ENCODE peak calls at places on chromosomes 16 and 17, in seven cellular contexts. N, F, D, G, S, P and V are unnamed samples.

GRCh38 chr16:3945751-3946603 is 65.5 kb upstream of the CREBBP start:
- DNase-seq in N (peak), F (no peak), D (no peak), G (peak), S (no peak), P (peak), V (peak)

GRCh38 chr17:82772026-82772425 is 20.2 kb downstream of the TBCD start:
- DNase-seq in N (no peak), F (no peak), D (no peak), G (peak), S (no peak), P (no peak), V (peak)

GRCh38 chr16:14576069-14576468 is 54.0 kb downstream of the PARN start:
- DNase-seq in N (no peak), F (no peak), D (no peak), G (no peak), S (no peak), P (no peak), V (no peak)

GRCh38 chr17:57963149-57963511 is 7.9 kb upstream of the CUEDC1 start:
- DNase-seq in N (no peak), F (no peak), D (no peak), G (no peak), S (no peak), P (no peak), V (no peak)

GRCh38 chr17:81536299-81537290 is 8.4 kb downstream of the FSCN2 start:
- DNase-seq in N (no peak), F (no peak), D (no peak), G (no peak), S (no peak), P (no peak), V (no peak)

GRCh38 chr17:12089809-12090384 is 69.2 kb downstream of the MAP2K4 start:
- DNase-seq in N (no peak), F (no peak), D (no peak), G (peak), S (no peak), P (peak), V (peak)

GRCh38 chr17:76199466-76199865 is 40.8 kb downstream of the RNF157 start:
- DNase-seq in N (no peak), F (no peak), D (no peak), G (no peak), S (peak), P (no peak), V (no peak)

GRCh38 chr16:640614-641013 is 1.0 kb upstream of the MCRIP2 start:
- DNase-seq in N (no peak), F (no peak), D (no peak), G (no peak), S (no peak), P (no peak), V (no peak)

GRCh38 chr17:6088141-6088540 is 18.0 kb downstream of the WSCD1 start:
- DNase-seq in N (no peak), F (no peak), D (no peak), G (no peak), S (no peak), P (no peak), V (no peak)

GRCh38 chr17:1455291-1455747 is 713 bp downstream of the CRK start:
- DNase-seq in N (peak), F (peak), D (peak), G (peak), S (no peak), P (peak), V (peak)

GRCh38 chr17:68489919-68490318 is 22.3 kb upstream of the PRKAR1A start:
- DNase-seq in N (no peak), F (no peak), D (no peak), G (no peak), S (no peak), P (no peak), V (no peak)

GRCh38 chr16:66278604-66279262 is 87.8 kb upstream of the CDH5 start:
- DNase-seq in N (no peak), F (no peak), D (no peak), G (no peak), S (no peak), P (no peak), V (peak)